ENCODE peak calls at places on chromosomes 4 and X, in five cellular contexts. R is heart right ventricle; K is SJSA1; A is stimulated activated CD4-positive, alpha-beta T cell treated with anti-CD3 and anti-CD28 coated beads, Interleukin-2, amount 100 ng/mL, for 24 hours; F is Ammon's horn. U is an unnamed sample.

GRCh38 chr4:138199568-138200235 is 42.4 kb downstream of the SLC7A11 start:
- DNase-seq in R (no peak), K (no peak), A (no peak), F (peak; percentile 62), U (peak; percentile 38)

GRCh38 chrX:95675794-95676193 is 1008.8 kb upstream of the DIAPH2 start:
- DNase-seq in R (no peak), K (no peak), A (no peak), F (no peak), U (no peak)

GRCh38 chr4:12703076-12703475 is 781.1 kb downstream of the RAB28 start:
- DNase-seq in R (no peak), K (no peak), A (no peak), F (no peak), U (no peak)

GRCh38 chrX:9355739-9356138 is 109.1 kb upstream of the TBL1X start:
- DNase-seq in R (no peak), K (no peak), A (no peak), F (no peak), U (no peak)

GRCh38 chr4:152591361-152591760 is 55.5 kb upstream of the FBXW7 start:
- DNase-seq in R (peak; percentile 20), K (no peak), A (peak; percentile 20), F (peak; percentile 19), U (no peak)

GRCh38 chr4:168604496-168605373 is 107.9 kb downstream of the PALLD start:
- DNase-seq in R (peak; percentile 67), K (peak; percentile 83), A (no peak), F (peak; percentile 67), U (peak; percentile 44)

GRCh38 chrX:15349046-15349445 is 13.7 kb upstream of the PIGA start:
- DNase-seq in R (peak; percentile 32), K (no peak), A (no peak), F (peak; percentile 69), U (peak; percentile 57)

GRCh38 chr4:2286904-2287593 is 25.1 kb upstream of the MXD4 start:
- DNase-seq in R (no peak), K (no peak), A (no peak), F (no peak), U (no peak)

GRCh38 chr4:6905501-6905900 is 4.1 kb upstream of the TBC1D14 start:
- DNase-seq in R (no peak), K (no peak), A (no peak), F (no peak), U (no peak)

GRCh38 chrX:22135994-22136684 is 104.0 kb downstream of the PHEX start:
- DNase-seq in R (peak; percentile 5), K (peak; percentile 37), A (peak; percentile 21), F (peak; percentile 25), U (peak; percentile 20)

GRCh38 chrX:8341814-8342590 is 122.6 kb upstream of the VCX3B start:
- DNase-seq in R (no peak), K (no peak), A (no peak), F (peak; percentile 3), U (peak; percentile 49)

GRCh38 chr4:170651786-170652185 is 562.0 kb upstream of the AADAT start:
- DNase-seq in R (no peak), K (no peak), A (no peak), F (no peak), U (no peak)

GRCh38 chr4:37892641-37893040 is 1.8 kb downstream of the TBC1D1 start:
- DNase-seq in R (no peak), K (no peak), A (peak; percentile 63), F (peak; percentile 51), U (peak; percentile 8)

GRCh38 chr4:121484633-121485032 is 103.8 kb upstream of the QRFPR start:
- DNase-seq in R (no peak), K (no peak), A (no peak), F (no peak), U (no peak)

GRCh38 chrX:141278306-141278705 is 36.0 kb upstream of the SPANXC start:
- DNase-seq in R (no peak), K (no peak), A (no peak), F (peak; percentile 23), U (peak; percentile 19)

GRCh38 chr4:152935661-152936445 is at the start of gene FHDC1:
- DNase-seq in R (no peak), K (no peak), A (no peak), F (no peak), U (no peak)

GRCh38 chr4:149702414-149703108 is 113.1 kb downstream of the IQCM start:
- DNase-seq in R (no peak), K (no peak), A (no peak), F (no peak), U (no peak)

GRCh38 chrX:40098264-40099045 is 697 bp upstream of the BCOR start:
- DNase-seq in R (peak; percentile 23), K (peak; percentile 59), A (peak; percentile 43), F (no peak), U (peak; percentile 47)

GRCh38 chr4:608236-608635 is 17.1 kb upstream of the PDE6B start:
- DNase-seq in R (no peak), K (no peak), A (no peak), F (no peak), U (no peak)

GRCh38 chrX:138775501-138775900 is 64.0 kb upstream of the FGF13 start:
- DNase-seq in R (no peak), K (no peak), A (no peak), F (peak; percentile 31), U (no peak)

GRCh38 chr4:38119663-38120374 is 159.6 kb downstream of the PTTG2 start:
- DNase-seq in R (peak; percentile 49), K (peak; percentile 64), A (no peak), F (no peak), U (no peak)

GRCh38 chr4:186405957-186406356 is 140.0 kb downstream of the F11 start:
- DNase-seq in R (no peak), K (no peak), A (no peak), F (no peak), U (no peak)

GRCh38 chr4:159655547-159655946 is 552.7 kb downstream of the RAPGEF2 start:
- DNase-seq in R (no peak), K (no peak), A (no peak), F (no peak), U (no peak)

GRCh38 chrX:14829643-14830042 is 43.2 kb downstream of the FANCB start:
- DNase-seq in R (no peak), K (no peak), A (no peak), F (no peak), U (no peak)

GRCh38 chrX:27890611-27891010 is 82.8 kb downstream of the MAGEB10 start:
- DNase-seq in R (no peak), K (no peak), A (no peak), F (no peak), U (no peak)

GRCh38 chr4:132513491-132513890 is 635.6 kb upstream of the PCDH10 start:
- DNase-seq in R (no peak), K (no peak), A (no peak), F (no peak), U (no peak)

GRCh38 chr4:151228196-151229119 is 48.5 kb upstream of the PRSS48 start:
- DNase-seq in R (no peak), K (no peak), A (no peak), F (no peak), U (no peak)

GRCh38 chr4:112130903-112131302 is 14.4 kb upstream of the FAM241A start:
- DNase-seq in R (no peak), K (no peak), A (no peak), F (no peak), U (no peak)

GRCh38 chr4:159273126-159273438 is 170.2 kb downstream of the RAPGEF2 start:
- DNase-seq in R (peak; percentile 68), K (no peak), A (no peak), F (no peak), U (no peak)

GRCh38 chr4:110197421-110198398 is 705 bp downstream of the ELOVL6 start:
- DNase-seq in R (peak; percentile 21), K (peak; percentile 43), A (peak; percentile 58), F (peak; percentile 75), U (peak; percentile 64)

GRCh38 chr4:185384877-185385465 is 10.8 kb downstream of the LRP2BP start:
- DNase-seq in R (no peak), K (no peak), A (no peak), F (no peak), U (no peak)

U was measured in putamen.